ENCODE peak calls at places on chromosomes 16 and 17, in nine cellular contexts. F, D, C, B, V, R, G, N and Q are unnamed samples.
A peak's percentile ranks its signal among the peaks of the same experiment; 100 is the strongest.

GRCh38 chr17:42133461-42134041 is 10.9 kb downstream of the HSPB9 start:
- DNase-seq in F (no peak), D (no peak), C (no peak), B (no peak), V (no peak), R (no peak), G (no peak), N (no peak), Q (no peak)

GRCh38 chr16:57039148-57039812 is 49.9 kb downstream of the NLRC5 start:
- DNase-seq in F (no peak), D (no peak), C (no peak), B (no peak), V (no peak), R (no peak), G (no peak), N (no peak), Q (no peak)

GRCh38 chr16:26992661-26993365 is 73.9 kb upstream of the C16orf82 start:
- DNase-seq in F (no peak), D (no peak), C (peak; percentile 58), B (peak; percentile 46), V (no peak), R (no peak), G (no peak), N (no peak), Q (no peak)

GRCh38 chr17:59753522-59754467 is 46.3 kb downstream of the VMP1 start:
- DNase-seq in F (no peak), D (peak; percentile 9), C (peak; percentile 72), B (peak; percentile 85), V (peak; percentile 81), R (peak; percentile 72), G (no peak), N (no peak), Q (no peak)

GRCh38 chr16:67504190-67505021 is 21.1 kb upstream of the AGRP start:
- DNase-seq in F (no peak), D (peak; percentile 29), C (no peak), B (no peak), V (no peak), R (no peak), G (peak; percentile 51), N (no peak), Q (no peak)

GRCh38 chr16:74305978-74306784 is 9.6 kb downstream of the PSMD7 start:
- DNase-seq in F (no peak), D (no peak), C (no peak), B (no peak), V (no peak), R (no peak), G (no peak), N (no peak), Q (no peak)

GRCh38 chr17:20244671-20245070 is 222.7 kb downstream of the LGALS9B start:
- DNase-seq in F (no peak), D (no peak), C (no peak), B (no peak), V (no peak), R (no peak), G (no peak), N (no peak), Q (no peak)

GRCh38 chr16:11796227-11797165 is 562 bp downstream of the ZC3H7A start:
- DNase-seq in F (peak; percentile 61), D (peak; percentile 34), C (no peak), B (peak; percentile 54), V (peak; percentile 50), R (peak; percentile 62), G (peak; percentile 67), N (peak; percentile 66), Q (peak; percentile 4)

GRCh38 chr16:57749101-57749692 is 13.6 kb downstream of the KATNB1 start:
- DNase-seq in F (no peak), D (no peak), C (no peak), B (no peak), V (no peak), R (no peak), G (no peak), N (no peak), Q (no peak)

GRCh38 chr16:26118575-26118974 is 426.8 kb downstream of the HS3ST4 start:
- DNase-seq in F (peak; percentile 38), D (no peak), C (peak; percentile 24), B (peak; percentile 91), V (no peak), R (no peak), G (no peak), N (no peak), Q (no peak)

GRCh38 chr17:57256708-57257112 is 387 bp downstream of the MSI2 start:
- DNase-seq in F (no peak), D (peak; percentile 37), C (no peak), B (peak; percentile 50), V (no peak), R (peak; percentile 31), G (peak; percentile 40), N (no peak), Q (peak; percentile 36)

GRCh38 chr17:76146053-76146875 is 5.2 kb upstream of the FOXJ1 start:
- DNase-seq in F (no peak), D (no peak), C (no peak), B (no peak), V (no peak), R (no peak), G (no peak), N (no peak), Q (no peak)
- H3K27ac ChIP-seq in F (no peak overlapping the region), D (peak overlapping the region; percentile 75), C (no peak overlapping the region), B (no peak overlapping the region), V (no peak overlapping the region), R (no peak overlapping the region), G (peak overlapping the region; percentile 57), N (no peak overlapping the region), Q (no peak overlapping the region)

DNA sequence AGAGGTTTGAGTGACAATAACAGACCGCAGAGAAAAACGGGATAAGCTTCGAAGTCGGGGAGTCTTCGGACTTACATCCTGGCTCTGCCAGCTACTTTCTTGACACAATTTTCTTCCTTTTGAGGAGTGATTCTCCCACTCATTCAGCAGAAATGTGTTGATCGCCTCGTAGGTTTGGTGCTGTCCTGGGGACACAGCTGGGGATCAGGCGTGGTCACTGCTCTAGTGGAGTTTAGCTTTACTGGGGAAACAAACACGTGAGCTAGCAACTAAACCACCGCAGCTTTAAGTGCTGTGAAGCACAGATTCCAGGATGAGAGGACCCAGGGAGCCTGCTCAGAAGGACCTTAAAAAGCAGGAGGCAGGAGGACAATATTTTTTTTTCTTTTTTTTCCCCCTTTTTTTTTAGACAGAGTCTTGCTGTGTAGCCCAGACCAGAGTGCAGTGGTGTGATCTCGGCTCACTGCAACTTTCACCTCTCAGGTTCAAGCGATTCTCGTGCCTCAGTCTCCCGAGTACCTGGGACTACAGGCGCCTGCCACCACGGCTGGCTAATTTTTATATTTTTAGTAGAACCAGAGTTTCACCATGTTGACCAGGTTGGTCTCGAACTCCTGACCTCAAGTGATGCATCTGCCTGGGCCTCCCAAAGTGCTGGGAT is 858 bp downstream of the NUBP1 start:
- DNase-seq in F (no peak), D (no peak), C (no peak), B (no peak), V (peak; percentile 25), R (no peak), G (no peak), N (no peak), Q (no peak)
- H3K27ac ChIP-seq in F (no peak overlapping the region), D (peak overlapping the region; percentile 97), C (no peak overlapping the region), B (peak overlapping the region; percentile 27), V (peak overlapping the region; percentile 70), R (peak overlapping the region; percentile 93), G (peak overlapping the region; percentile 80), N (peak overlapping the region; percentile 68), Q (peak overlapping the region; percentile 99)

DNA sequence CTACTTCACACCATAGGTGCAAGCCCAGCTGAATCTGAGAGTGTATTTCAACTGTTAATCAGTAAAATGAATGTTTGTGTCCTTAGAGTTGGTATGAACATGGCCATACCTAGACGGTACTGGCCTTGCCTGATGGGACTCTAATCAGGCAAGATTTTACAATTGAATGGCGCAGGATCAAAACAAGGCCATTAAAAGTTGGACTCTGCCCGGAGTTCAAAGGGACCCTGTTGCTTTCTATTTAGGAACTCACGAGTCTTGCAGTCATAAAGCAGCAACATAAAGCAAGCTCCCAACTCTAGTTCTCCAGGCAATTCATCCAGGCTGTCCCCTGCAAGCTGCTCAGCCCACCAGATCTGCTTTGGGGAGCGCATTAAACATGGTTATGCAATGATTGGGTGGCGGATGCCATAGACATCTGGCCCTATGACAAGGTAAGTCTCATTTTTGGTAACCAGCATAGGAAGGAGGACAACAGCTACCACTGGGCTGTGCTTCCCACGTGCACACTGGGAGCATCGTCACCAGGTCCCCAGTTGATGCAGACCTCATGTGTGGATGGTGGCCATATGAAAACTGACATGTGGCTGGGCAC is 8.8 kb downstream of the TMEM186 start:
- DNase-seq in F (no peak), D (no peak), C (no peak), B (no peak), V (no peak), R (no peak), G (no peak), N (no peak), Q (no peak)
- H3K27ac ChIP-seq in F (no peak overlapping the region), D (no peak overlapping the region), C (no peak overlapping the region), B (no peak overlapping the region), V (no peak overlapping the region), R (no peak overlapping the region), G (no peak overlapping the region), N (no peak overlapping the region), Q (no peak overlapping the region)

DNA sequence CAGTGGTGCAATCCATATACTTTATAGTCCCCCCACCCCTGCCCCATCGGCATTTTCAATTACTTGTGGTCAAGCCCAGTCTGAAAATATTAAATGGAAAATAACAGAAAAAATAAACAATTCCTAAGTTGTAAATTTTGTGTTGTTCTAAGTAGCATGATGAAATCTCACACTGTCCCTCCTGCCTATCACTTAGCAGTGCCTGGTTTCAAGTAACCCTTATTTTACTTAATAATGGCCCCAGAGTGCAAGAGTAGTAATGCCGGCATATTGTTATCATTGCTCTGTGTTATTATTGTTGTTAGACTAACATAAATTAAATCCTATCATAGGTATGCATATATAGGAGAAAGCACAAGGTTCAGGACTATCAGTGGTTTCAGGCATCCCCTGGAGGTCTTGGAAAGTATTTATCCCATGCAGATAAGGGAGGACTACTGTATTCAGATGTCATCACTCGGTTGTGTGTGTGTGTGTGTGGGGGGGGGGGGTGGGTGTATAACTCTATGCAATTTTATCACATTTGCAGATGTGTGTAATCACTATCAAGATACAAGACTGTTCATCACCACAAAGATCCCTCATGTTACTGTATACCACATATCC is 9.3 kb downstream of the UBE2G1 start:
- DNase-seq in F (no peak), D (no peak), C (no peak), B (peak; percentile 52), V (no peak), R (no peak), G (no peak), N (no peak), Q (no peak)
- H3K27ac ChIP-seq in F (no peak overlapping the region), D (no peak overlapping the region), C (no peak overlapping the region), B (no peak overlapping the region), V (no peak overlapping the region), R (no peak overlapping the region), G (no peak overlapping the region), N (no peak overlapping the region), Q (no peak overlapping the region)

GRCh38 chr17:78357177-78357586 is 2.7 kb downstream of the SOCS3 start:
- DNase-seq in F (peak; percentile 56), D (no peak), C (no peak), B (no peak), V (no peak), R (no peak), G (no peak), N (no peak), Q (no peak)
- H3K27ac ChIP-seq in F (no peak overlapping the region), D (peak overlapping the region; percentile 93), C (no peak overlapping the region), B (no peak overlapping the region), V (peak overlapping the region; percentile 93), R (peak overlapping the region; percentile 22), G (peak overlapping the region; percentile 99), N (peak overlapping the region; percentile 54), Q (peak overlapping the region; percentile 38)